ENCODE peak calls at places on chromosomes 5 and 9, in ten cellular contexts. F, S, W, Y, D, T, V, Q, Z and C are unnamed samples.

GRCh38 chr5:33299621-33300208 is 141.1 kb upstream of the TARS1 start:
- DNase-seq in F (no peak), S (no peak), W (peak), Y (no peak), D (no peak), T (no peak), V (peak), Q (peak), Z (peak), C (no peak)

GRCh38 chr9:10251490-10251889 is 361.3 kb downstream of the PTPRD start:
- DNase-seq in F (no peak), S (no peak), W (no peak), Y (no peak), D (no peak), T (no peak), V (peak), Q (peak), Z (peak), C (no peak)

GRCh38 chr9:83432104-83432627 is 106.0 kb downstream of the FRMD3 start:
- DNase-seq in F (no peak), S (peak), W (peak), Y (no peak), D (no peak), T (no peak), V (peak), Q (peak), Z (peak), C (peak)

GRCh38 chr9:37745970-37746369 is 7.6 kb upstream of the TRMT10B start:
- DNase-seq in F (no peak), S (no peak), W (no peak), Y (no peak), D (no peak), T (no peak), V (no peak), Q (no peak), Z (no peak), C (peak)

GRCh38 chr9:105302728-105303127 is 58.3 kb downstream of the SLC44A1 start:
- DNase-seq in F (no peak), S (no peak), W (no peak), Y (no peak), D (no peak), T (no peak), V (no peak), Q (no peak), Z (no peak), C (no peak)

GRCh38 chr9:41229408-41230401 is 40.6 kb upstream of the ZNG1F start:
- DNase-seq in F (no peak), S (no peak), W (peak), Y (no peak), D (no peak), T (no peak), V (no peak), Q (peak), Z (peak), C (no peak)

GRCh38 chr9:38067892-38068615 is 973 bp downstream of the SHB start:
- DNase-seq in F (no peak), S (peak), W (peak), Y (no peak), D (no peak), T (no peak), V (no peak), Q (no peak), Z (no peak), C (no peak)

GRCh38 chr5:117889592-117889991 is 1098.8 kb downstream of the DTWD2 start:
- DNase-seq in F (no peak), S (no peak), W (no peak), Y (no peak), D (no peak), T (no peak), V (peak), Q (peak), Z (peak), C (no peak)

GRCh38 chr5:144951001-144951400 is 780.3 kb downstream of the KCTD16 start:
- DNase-seq in F (no peak), S (no peak), W (no peak), Y (no peak), D (no peak), T (no peak), V (peak), Q (no peak), Z (no peak), C (no peak)

GRCh38 chr5:179648410-179648809 is 24.9 kb upstream of the HNRNPH1 start:
- DNase-seq in F (no peak), S (no peak), W (no peak), Y (no peak), D (no peak), T (no peak), V (no peak), Q (no peak), Z (no peak), C (no peak)

GRCh38 chr5:173882632-173883031 is 5.5 kb upstream of the CPEB4 start:
- DNase-seq in F (no peak), S (no peak), W (no peak), Y (no peak), D (no peak), T (no peak), V (no peak), Q (peak), Z (peak), C (no peak)